ENCODE peak calls at places on chromosomes 5 and 9, in seven cellular contexts. Q is activated B cell treated with CpG ODN at 0.5 μM for 24 hours, V is mammary epithelial cell, K is progenitor cell of endocrine pancreas, Y is endothelial cell, R is psoas muscle, M is AG09309. U is an unnamed sample.

GRCh38 chr5:91898865-91899264 is 515.7 kb upstream of the ARRDC3 start:
- DNase-seq in R (no peak), Y (no peak), Q (no peak), K (no peak), V (no peak), M (no peak), U (no peak)

GRCh38 chr5:119071573-119071874 is 637 bp downstream of the DMXL1 start:
- DNase-seq in M (no peak), Y (no peak), R (no peak), K (no peak), V (no peak), Q (no peak), U (no peak)

GRCh38 chr5:125870271-125870670 is 552.9 kb upstream of the GRAMD2B start:
- DNase-seq in V (no peak), K (no peak), M (no peak), R (no peak), Y (no peak), Q (no peak), U (no peak)

GRCh38 chr5:147949711-147950573 is 43.6 kb upstream of the C5orf46 start:
- DNase-seq in V (peak), R (no peak), Q (no peak), M (peak), K (no peak), Y (no peak), U (no peak)

GRCh38 chr9:2039294-2040180 is 24.4 kb downstream of the SMARCA2 start:
- DNase-seq in K (no peak), M (no peak), Q (no peak), V (no peak), R (peak), Y (no peak), U (no peak)

GRCh38 chr9:76561887-76562286 is 102.9 kb downstream of the GCNT1 start:
- DNase-seq in Y (no peak), K (no peak), M (no peak), V (no peak), Q (no peak), R (no peak), U (no peak)

GRCh38 chr9:120534266-120534665 is 45.7 kb downstream of the CDK5RAP2 start:
- DNase-seq in K (no peak), M (no peak), R (no peak), V (no peak), Y (no peak), Q (no peak), U (no peak)

GRCh38 chr5:36632363-36632664 is 25.9 kb downstream of the SLC1A3 start:
- DNase-seq in R (no peak), V (no peak), K (no peak), Y (no peak), M (no peak), Q (no peak), U (no peak)

GRCh38 chr5:139696894-139697658 is 48.9 kb downstream of the CXXC5 start:
- DNase-seq in M (peak), R (peak), Q (no peak), V (peak), Y (peak), K (peak), U (no peak)

GRCh38 chr9:87795178-87795577 is 69.3 kb downstream of the CTSL start:
- DNase-seq in R (no peak), V (no peak), Q (no peak), M (no peak), Y (no peak), K (no peak), U (no peak)

GRCh38 chr9:121902483-121903135 is 190.5 kb downstream of the TTLL11 start:
- DNase-seq in Q (no peak), K (no peak), Y (no peak), M (peak), R (no peak), V (peak), U (no peak)

GRCh38 chr9:123218831-123219230 is 49.6 kb downstream of the STRBP start:
- DNase-seq in Y (no peak), M (no peak), Q (no peak), V (no peak), K (no peak), R (no peak), U (no peak)

GRCh38 chr5:176780951-176781350 is 29.4 kb upstream of the UNC5A start:
- DNase-seq in Y (no peak), M (no peak), V (no peak), R (no peak), K (no peak), Q (no peak), U (peak)

GRCh38 chr9:136107953-136108647 is 10.6 kb downstream of the TMEM250 start:
- DNase-seq in V (peak), R (no peak), Y (no peak), K (no peak), Q (no peak), M (no peak), U (no peak)

GRCh38 chr5:118793652-118794051 is 194.7 kb downstream of the DTWD2 start:
- DNase-seq in Y (no peak), K (no peak), R (no peak), M (no peak), Q (no peak), V (no peak), U (no peak)

GRCh38 chr5:34651791-34652190 is 4.3 kb upstream of the RAI14 start:
- DNase-seq in K (no peak), V (no peak), Q (no peak), Y (no peak), M (no peak), R (no peak), U (no peak)

GRCh38 chr9:132090771-132091170 is 11.1 kb upstream of the MED27 start:
- DNase-seq in V (peak), Q (no peak), Y (no peak), R (no peak), K (no peak), M (no peak), U (no peak)

GRCh38 chr9:136090768-136091581 is 4.1 kb downstream of the NACC2 start:
- DNase-seq in Y (no peak), Q (no peak), V (no peak), K (no peak), M (no peak), R (peak), U (no peak)

GRCh38 chr5:132927355-132927754 is 36.1 kb downstream of the AFF4 start:
- DNase-seq in Q (no peak), K (no peak), M (no peak), R (no peak), V (no peak), Y (no peak), U (no peak)

GRCh38 chr5:2262620-2263019 is 379.9 kb upstream of the IRX4 start:
- DNase-seq in K (no peak), R (no peak), M (no peak), V (no peak), Y (no peak), Q (no peak), U (no peak)

GRCh38 chr9:87670572-87671264 is 55.2 kb upstream of the CTSL start:
- DNase-seq in Q (no peak), K (no peak), R (no peak), Y (no peak), V (no peak), M (no peak), U (no peak)

GRCh38 chr9:5122116-5122515 is 63.3 kb downstream of the INSL6 start:
- DNase-seq in V (no peak), Y (no peak), M (no peak), K (no peak), Q (no peak), R (no peak), U (no peak)

GRCh38 chr9:14379280-14379679 is 65.3 kb upstream of the NFIB start:
- DNase-seq in Q (no peak), R (no peak), M (no peak), K (no peak), Y (no peak), V (no peak), U (no peak)

GRCh38 chr5:79956173-79956670 is 34.8 kb downstream of the MTX3 start:
- DNase-seq in R (no peak), K (no peak), Y (no peak), Q (no peak), M (no peak), V (peak), U (no peak)

GRCh38 chr5:80411589-80412219 is 3.8 kb downstream of the ZFYVE16 start:
- DNase-seq in M (no peak), V (no peak), Q (no peak), R (no peak), Y (no peak), K (no peak), U (no peak)

GRCh38 chr9:130484362-130485072 is 39.8 kb downstream of the ASS1 start:
- DNase-seq in V (no peak), Y (no peak), K (no peak), R (no peak), M (no peak), Q (no peak), U (no peak)

GRCh38 chr5:120293796-120294195 is 170.3 kb upstream of the PRR16 start:
- DNase-seq in Y (no peak), M (peak), K (no peak), V (peak), R (no peak), Q (no peak), U (no peak)

GRCh38 chr5:158023266-158023665 is 164.3 kb upstream of the CLINT1 start:
- DNase-seq in R (no peak), Q (no peak), K (no peak), V (peak), Y (no peak), M (no peak), U (no peak)

GRCh38 chr5:34580983-34581382 is 75.1 kb upstream of the RAI14 start:
- DNase-seq in Y (no peak), Q (no peak), M (no peak), V (no peak), R (no peak), K (no peak), U (no peak)

GRCh38 chr9:69949396-69949795 is 94.3 kb upstream of the MAMDC2 start:
- DNase-seq in M (peak), Y (no peak), V (no peak), Q (no peak), K (no peak), R (no peak), U (no peak)

GRCh38 chr9:16689352-16689938 is 181.0 kb downstream of the BNC2 start:
- DNase-seq in M (no peak), V (no peak), Q (no peak), R (no peak), K (no peak), Y (no peak), U (no peak)

GRCh38 chr5:31023105-31023504 is 170.4 kb upstream of the CDH6 start:
- DNase-seq in M (peak), Y (no peak), K (no peak), V (no peak), R (no peak), Q (no peak), U (no peak)

GRCh38 chr9:36258170-36258988 is at the start of gene GNE:
- DNase-seq in Y (peak), R (peak), Q (peak), M (peak), V (peak), K (peak), U (peak)

GRCh38 chr5:139669681-139670368 is 21.7 kb downstream of the CXXC5 start:
- DNase-seq in K (no peak), Y (no peak), V (no peak), R (no peak), Q (peak), M (no peak), U (no peak)

DNA sequence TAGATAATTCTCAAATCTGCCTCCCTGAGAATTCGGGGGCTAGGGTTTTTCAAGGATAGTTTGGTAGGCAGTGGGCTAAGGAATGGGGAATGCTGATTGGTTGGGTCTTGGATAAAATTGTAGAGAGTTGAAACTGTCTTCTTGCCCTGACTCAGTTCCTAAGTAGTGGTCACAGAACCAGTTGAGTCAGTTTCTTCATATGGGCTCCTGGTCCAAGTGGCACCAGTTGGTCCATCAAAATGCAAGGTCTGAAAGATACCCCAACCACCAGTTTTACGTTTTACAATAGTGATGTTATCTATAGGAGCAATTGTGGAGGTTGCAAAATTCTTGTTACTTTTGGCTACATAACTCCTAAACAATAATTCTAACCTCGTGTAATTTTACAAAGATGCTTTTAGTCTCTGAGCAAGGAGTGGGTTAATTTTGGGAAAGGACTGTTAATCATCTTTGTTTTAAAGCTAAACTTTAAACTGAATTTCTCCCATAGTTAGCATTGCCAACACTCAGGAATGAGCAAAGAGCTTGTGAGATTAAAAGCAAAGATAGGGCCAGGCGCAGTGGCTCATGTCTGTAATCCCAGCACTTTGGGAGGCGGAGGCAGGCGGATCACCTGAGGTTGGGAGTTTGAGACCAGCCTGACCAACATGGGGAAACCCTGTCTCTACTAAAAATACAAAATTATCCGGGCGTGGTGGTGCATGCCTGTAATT is 7.7 kb downstream of the CDK7 start:
- DNase-seq in V (no peak), Y (no peak), K (no peak), M (no peak), R (no peak), Q (no peak), U (no peak)
- TF ChIP-seq CTCF in V (no peak), Y (no peak), K (no peak), M (no peak), R (no peak), Q (no peak), U (no peak)

GRCh38 chr5:154937718-154938466 is at the start of gene GEMIN5:
- DNase-seq in Q (peak), M (no peak), K (peak), V (peak), R (peak), Y (peak), U (peak)
- TF ChIP-seq CTCF in Q (no peak), M (no peak), K (no peak), V (no peak), R (no peak), Y (no peak), U (no peak)

GRCh38 chr5:171340042-171340441 is 31.0 kb downstream of the TLX3 start:
- DNase-seq in Q (no peak), Y (no peak), V (no peak), M (no peak), R (no peak), K (no peak), U (no peak)

GRCh38 chr5:171340491-171340890 is 31.4 kb downstream of the TLX3 start:
- DNase-seq in R (no peak), Q (no peak), V (no peak), K (no peak), M (no peak), Y (no peak), U (no peak)

GRCh38 chr5:171337207-171337562 is 28.1 kb downstream of the TLX3 start:
- DNase-seq in R (no peak), Y (no peak), K (no peak), M (no peak), V (no peak), Q (no peak), U (no peak)

GRCh38 chr5:171335616-171336015 is 26.6 kb downstream of the TLX3 start:
- DNase-seq in V (no peak), Q (no peak), M (no peak), R (no peak), Y (no peak), K (no peak), U (no peak)

DNA sequence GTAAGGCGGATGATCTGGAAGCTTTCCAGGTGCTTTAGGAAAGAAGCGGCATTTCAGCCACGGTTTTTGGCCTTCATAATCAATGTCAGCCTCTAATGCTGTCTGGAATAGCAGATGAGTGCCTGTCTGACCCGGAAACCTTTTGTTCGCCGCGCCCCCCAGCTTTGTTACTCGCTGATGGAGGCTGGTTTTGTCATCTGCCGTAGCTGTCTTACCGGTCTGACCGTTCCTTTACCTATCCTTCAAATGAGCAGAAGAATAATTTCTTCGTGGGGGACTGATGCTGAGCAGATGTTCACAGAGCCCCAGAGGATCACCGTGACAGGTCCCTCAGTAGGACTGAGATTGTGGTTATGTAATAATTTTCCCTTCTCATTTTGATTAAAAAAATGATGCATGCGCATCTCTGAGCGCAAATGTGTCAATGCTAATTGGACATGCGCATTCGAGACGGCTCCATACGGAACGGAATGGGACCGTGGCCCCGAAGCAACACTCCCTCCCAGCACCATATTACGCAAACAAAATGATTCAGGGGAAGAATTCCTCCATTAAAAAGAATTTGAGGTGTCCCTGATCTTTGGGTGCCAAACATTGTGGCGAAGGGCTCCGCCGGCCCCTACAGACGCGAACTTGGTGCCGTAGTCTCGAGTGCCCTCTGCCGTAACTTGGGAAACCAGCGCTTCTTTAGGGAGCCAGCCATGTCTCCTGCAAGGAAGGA is 27.6 kb downstream of the TLX3 start:
- DNase-seq in Y (peak), V (peak), M (peak), Q (no peak), R (no peak), K (no peak), U (no peak)
- TF ChIP-seq CTCF in Y (no peak), V (peak), M (peak), Q (no peak), R (peak), K (peak), U (peak)

GRCh38 chr5:151319334-151319733 is 15.8 kb upstream of the SLC36A3 start:
- DNase-seq in V (peak), Q (no peak), M (no peak), Y (peak), R (no peak), K (no peak), U (no peak)
- TF ChIP-seq CTCF in V (peak), Q (no peak), M (peak), Y (no peak), R (no peak), K (no peak), U (peak)

DNA sequence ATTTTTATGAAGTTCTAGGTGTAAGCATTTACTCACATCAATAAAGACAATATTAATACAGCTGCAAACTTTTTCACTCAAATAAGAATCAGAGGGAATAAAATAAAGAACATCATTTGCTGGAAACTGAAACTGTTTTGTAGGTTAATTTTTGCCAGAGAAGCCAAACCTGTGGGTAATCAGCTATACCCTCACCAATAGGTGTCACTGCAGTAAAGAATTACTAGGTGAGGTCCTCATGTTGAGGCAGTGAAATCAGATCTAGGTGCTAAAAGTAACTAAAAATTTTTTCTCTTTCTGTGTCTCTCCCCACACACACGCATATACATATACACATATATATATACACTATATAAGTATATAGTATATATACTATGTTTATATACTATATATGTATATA is 1016.3 kb upstream of the SEMA6A start:
- DNase-seq in V (no peak), R (no peak), Y (no peak), M (no peak), K (no peak), Q (no peak), U (no peak)
- TF ChIP-seq CTCF in V (peak), R (peak), Y (peak), M (peak), K (peak), Q (no peak), U (peak)

U was measured in type B pancreatic cell.